ENCODE peak calls at places on chromosome 1, in ten cellular contexts. One of them, this sample, is unnamed.

GRCh38 chr1:54815086-54815876 is 14.2 kb upstream of the TTC22 start:
- DNase-seq in brain microvascular endothelial cell: no peak
- DNase-seq in psoas muscle: no peak
- DNase-seq in RWPE2: no peak
- DNase-seq in astrocyte: no peak
- DNase-seq in right lobe of liver: no peak
- DNase-seq in Peyer's patch: peak
- DNase-seq in sigmoid colon: no peak
- DNase-seq in GM12878: no peak
- DNase-seq in prostate gland: no peak
- DNase-seq in this sample: no peak

GRCh38 chr1:102941364-102941947 is 166.9 kb downstream of the COL11A1 start:
- DNase-seq in GM12878: no peak
- DNase-seq in sigmoid colon: no peak
- DNase-seq in RWPE2: no peak
- DNase-seq in psoas muscle: no peak
- DNase-seq in Peyer's patch: no peak
- DNase-seq in right lobe of liver: no peak
- DNase-seq in prostate gland: no peak
- DNase-seq in astrocyte: peak
- DNase-seq in brain microvascular endothelial cell: peak
- DNase-seq in this sample: no peak

GRCh38 chr1:67390041-67390887 is 39.9 kb downstream of the SERBP1 start:
- DNase-seq in sigmoid colon: no peak
- DNase-seq in Peyer's patch: no peak
- DNase-seq in brain microvascular endothelial cell: peak
- DNase-seq in prostate gland: no peak
- DNase-seq in psoas muscle: no peak
- DNase-seq in right lobe of liver: no peak
- DNase-seq in RWPE2: no peak
- DNase-seq in GM12878: no peak
- DNase-seq in astrocyte: peak
- DNase-seq in this sample: no peak

GRCh38 chr1:14957375-14957774 is 196.2 kb upstream of the TMEM51 start:
- DNase-seq in RWPE2: no peak
- DNase-seq in sigmoid colon: no peak
- DNase-seq in prostate gland: no peak
- DNase-seq in psoas muscle: no peak
- DNase-seq in Peyer's patch: no peak
- DNase-seq in astrocyte: no peak
- DNase-seq in GM12878: no peak
- DNase-seq in right lobe of liver: no peak
- DNase-seq in brain microvascular endothelial cell: no peak
- DNase-seq in this sample: no peak

GRCh38 chr1:9438431-9439073 is 100.7 kb upstream of the SLC25A33 start:
- DNase-seq in RWPE2: no peak
- DNase-seq in sigmoid colon: peak
- DNase-seq in GM12878: no peak
- DNase-seq in psoas muscle: peak
- DNase-seq in Peyer's patch: peak
- DNase-seq in astrocyte: peak
- DNase-seq in prostate gland: no peak
- DNase-seq in brain microvascular endothelial cell: peak
- DNase-seq in right lobe of liver: peak
- DNase-seq in this sample: no peak

GRCh38 chr1:185495017-185495416 is 178.0 kb upstream of the IVNS1ABP start:
- DNase-seq in right lobe of liver: no peak
- DNase-seq in RWPE2: no peak
- DNase-seq in GM12878: no peak
- DNase-seq in sigmoid colon: no peak
- DNase-seq in Peyer's patch: no peak
- DNase-seq in brain microvascular endothelial cell: no peak
- DNase-seq in prostate gland: no peak
- DNase-seq in astrocyte: no peak
- DNase-seq in psoas muscle: no peak
- DNase-seq in this sample: no peak

GRCh38 chr1:229253170-229253974 is 17.5 kb upstream of the RAB4A start:
- DNase-seq in right lobe of liver: no peak
- DNase-seq in RWPE2: no peak
- DNase-seq in psoas muscle: no peak
- DNase-seq in prostate gland: no peak
- DNase-seq in astrocyte: peak
- DNase-seq in sigmoid colon: no peak
- DNase-seq in GM12878: no peak
- DNase-seq in brain microvascular endothelial cell: no peak
- DNase-seq in Peyer's patch: peak
- DNase-seq in this sample: no peak

GRCh38 chr1:153957744-153958110 is 685 bp downstream of the CRTC2 start:
- DNase-seq in brain microvascular endothelial cell: no peak
- DNase-seq in right lobe of liver: no peak
- DNase-seq in prostate gland: no peak
- DNase-seq in astrocyte: peak
- DNase-seq in RWPE2: no peak
- DNase-seq in psoas muscle: no peak
- DNase-seq in Peyer's patch: peak
- DNase-seq in sigmoid colon: no peak
- DNase-seq in GM12878: no peak
- DNase-seq in this sample: no peak

GRCh38 chr1:95183952-95184351 is 50.1 kb upstream of the RWDD3 start:
- DNase-seq in astrocyte: no peak
- DNase-seq in RWPE2: no peak
- DNase-seq in psoas muscle: no peak
- DNase-seq in sigmoid colon: no peak
- DNase-seq in brain microvascular endothelial cell: no peak
- DNase-seq in prostate gland: no peak
- DNase-seq in right lobe of liver: no peak
- DNase-seq in GM12878: no peak
- DNase-seq in Peyer's patch: no peak
- DNase-seq in this sample: no peak

GRCh38 chr1:41791667-41792484 is 126.8 kb downstream of the HIVEP3 start:
- DNase-seq in Peyer's patch: no peak
- DNase-seq in right lobe of liver: no peak
- DNase-seq in psoas muscle: no peak
- DNase-seq in sigmoid colon: no peak
- DNase-seq in GM12878: no peak
- DNase-seq in RWPE2: no peak
- DNase-seq in prostate gland: no peak
- DNase-seq in brain microvascular endothelial cell: no peak
- DNase-seq in astrocyte: no peak
- DNase-seq in this sample: no peak

GRCh38 chr1:24154215-24154614 is 11.3 kb upstream of the IL22RA1 start:
- DNase-seq in psoas muscle: no peak
- DNase-seq in astrocyte: no peak
- DNase-seq in right lobe of liver: no peak
- DNase-seq in prostate gland: no peak
- DNase-seq in GM12878: no peak
- DNase-seq in sigmoid colon: no peak
- DNase-seq in RWPE2: no peak
- DNase-seq in brain microvascular endothelial cell: no peak
- DNase-seq in Peyer's patch: peak
- DNase-seq in this sample: no peak

GRCh38 chr1:69082312-69082711 is 485.4 kb upstream of the LRRC7 start:
- DNase-seq in GM12878: no peak
- DNase-seq in Peyer's patch: no peak
- DNase-seq in right lobe of liver: no peak
- DNase-seq in prostate gland: no peak
- DNase-seq in psoas muscle: no peak
- DNase-seq in astrocyte: no peak
- DNase-seq in RWPE2: no peak
- DNase-seq in sigmoid colon: no peak
- DNase-seq in brain microvascular endothelial cell: no peak
- DNase-seq in this sample: no peak

GRCh38 chr1:69077198-69077597 is 490.5 kb upstream of the LRRC7 start:
- DNase-seq in brain microvascular endothelial cell: no peak
- DNase-seq in psoas muscle: no peak
- DNase-seq in Peyer's patch: no peak
- DNase-seq in sigmoid colon: no peak
- DNase-seq in astrocyte: no peak
- DNase-seq in RWPE2: no peak
- DNase-seq in GM12878: no peak
- DNase-seq in prostate gland: no peak
- DNase-seq in right lobe of liver: no peak
- DNase-seq in this sample: no peak

GRCh38 chr1:69086148-69086547 is 481.6 kb upstream of the LRRC7 start:
- DNase-seq in Peyer's patch: no peak
- DNase-seq in GM12878: no peak
- DNase-seq in brain microvascular endothelial cell: no peak
- DNase-seq in RWPE2: no peak
- DNase-seq in right lobe of liver: no peak
- DNase-seq in prostate gland: no peak
- DNase-seq in astrocyte: no peak
- DNase-seq in psoas muscle: no peak
- DNase-seq in sigmoid colon: no peak
- DNase-seq in this sample: no peak

GRCh38 chr1:69077633-69078032 is 490.1 kb upstream of the LRRC7 start:
- DNase-seq in GM12878: no peak
- DNase-seq in brain microvascular endothelial cell: no peak
- DNase-seq in Peyer's patch: no peak
- DNase-seq in RWPE2: no peak
- DNase-seq in sigmoid colon: no peak
- DNase-seq in right lobe of liver: no peak
- DNase-seq in astrocyte: no peak
- DNase-seq in psoas muscle: no peak
- DNase-seq in prostate gland: no peak
- DNase-seq in this sample: no peak

DNA sequence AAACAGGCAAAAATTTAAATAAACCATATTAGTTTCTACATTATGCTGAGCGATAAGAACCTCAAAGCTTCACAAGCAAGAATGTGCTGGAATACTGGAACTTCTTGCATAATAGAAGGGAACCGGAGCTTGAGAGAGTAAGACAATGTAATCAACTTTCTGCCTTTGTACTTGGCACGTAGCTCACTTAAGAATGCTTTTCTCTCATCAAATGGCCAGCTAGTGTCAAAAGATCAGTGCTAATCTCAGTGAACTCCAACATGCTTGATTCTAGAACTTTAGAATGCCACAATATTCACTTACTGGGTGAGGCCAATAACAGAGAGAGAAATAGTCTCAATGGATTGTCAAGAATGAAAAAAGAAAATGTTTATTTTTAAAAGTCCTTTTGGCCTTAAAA is 486.1 kb upstream of the LRRC7 start:
- DNase-seq in brain microvascular endothelial cell: no peak
- DNase-seq in GM12878: no peak
- DNase-seq in psoas muscle: no peak
- DNase-seq in sigmoid colon: no peak
- DNase-seq in Peyer's patch: no peak
- DNase-seq in prostate gland: no peak
- DNase-seq in astrocyte: no peak
- DNase-seq in right lobe of liver: no peak
- DNase-seq in RWPE2: no peak
- DNase-seq in this sample: no peak
- H3K27ac ChIP-seq in brain microvascular endothelial cell: no peak
- H3K27ac ChIP-seq in GM12878: no peak
- H3K27ac ChIP-seq in psoas muscle: no peak
- H3K27ac ChIP-seq in sigmoid colon: no peak
- H3K27ac ChIP-seq in Peyer's patch: no peak
- H3K27ac ChIP-seq in prostate gland: no peak
- H3K27ac ChIP-seq in astrocyte: no peak
- H3K27ac ChIP-seq in right lobe of liver: no peak
- H3K27ac ChIP-seq in RWPE2: no peak
- H3K27ac ChIP-seq in this sample: no peak

DNA sequence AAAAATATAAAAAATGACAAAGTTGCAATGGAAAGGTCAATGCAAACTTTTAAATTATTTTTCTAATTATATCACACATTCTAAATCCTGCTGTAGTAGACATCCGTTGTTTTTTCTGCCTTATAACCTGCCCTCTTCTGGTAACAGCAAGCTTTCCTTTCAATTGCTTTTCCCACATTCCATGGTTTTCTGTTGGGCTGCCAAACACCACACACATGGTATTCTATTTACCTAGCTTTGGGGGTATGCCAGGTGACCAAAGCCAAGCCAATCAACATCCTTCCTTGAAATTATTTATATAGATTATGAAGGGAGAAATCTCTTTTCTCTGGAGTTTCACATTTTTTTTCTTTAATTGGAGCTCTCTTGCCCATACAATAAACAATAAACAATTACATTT is 3.4 kb upstream of the LAMC1 start:
- DNase-seq in brain microvascular endothelial cell: no peak
- DNase-seq in sigmoid colon: no peak
- DNase-seq in GM12878: no peak
- DNase-seq in astrocyte: peak
- DNase-seq in Peyer's patch: no peak
- DNase-seq in RWPE2: no peak
- DNase-seq in right lobe of liver: no peak
- DNase-seq in psoas muscle: no peak
- DNase-seq in prostate gland: peak
- DNase-seq in this sample: no peak
- TF ChIP-seq CTCF in brain microvascular endothelial cell: peak
- TF ChIP-seq CTCF in sigmoid colon: no peak
- TF ChIP-seq CTCF in GM12878: no peak
- TF ChIP-seq CTCF in astrocyte: peak
- TF ChIP-seq CTCF in Peyer's patch: no peak
- TF ChIP-seq CTCF in RWPE2: peak
- TF ChIP-seq CTCF in right lobe of liver: peak
- TF ChIP-seq CTCF in psoas muscle: no peak
- TF ChIP-seq CTCF in prostate gland: no peak
- TF ChIP-seq CTCF in this sample: no peak

GRCh38 chr1:157234705-157235273 is 96.6 kb upstream of the ETV3 start:
- DNase-seq in sigmoid colon: no peak
- DNase-seq in prostate gland: no peak
- DNase-seq in RWPE2: no peak
- DNase-seq in psoas muscle: no peak
- DNase-seq in astrocyte: no peak
- DNase-seq in right lobe of liver: no peak
- DNase-seq in Peyer's patch: no peak
- DNase-seq in brain microvascular endothelial cell: no peak
- DNase-seq in GM12878: no peak
- DNase-seq in this sample: no peak
- H3K27ac ChIP-seq in sigmoid colon: no peak
- H3K27ac ChIP-seq in prostate gland: no peak
- H3K27ac ChIP-seq in RWPE2: no peak
- H3K27ac ChIP-seq in psoas muscle: no peak
- H3K27ac ChIP-seq in astrocyte: no peak
- H3K27ac ChIP-seq in right lobe of liver: no peak
- H3K27ac ChIP-seq in Peyer's patch: no peak
- H3K27ac ChIP-seq in brain microvascular endothelial cell: no peak
- H3K27ac ChIP-seq in GM12878: no peak
- H3K27ac ChIP-seq in this sample: no peak

DNA sequence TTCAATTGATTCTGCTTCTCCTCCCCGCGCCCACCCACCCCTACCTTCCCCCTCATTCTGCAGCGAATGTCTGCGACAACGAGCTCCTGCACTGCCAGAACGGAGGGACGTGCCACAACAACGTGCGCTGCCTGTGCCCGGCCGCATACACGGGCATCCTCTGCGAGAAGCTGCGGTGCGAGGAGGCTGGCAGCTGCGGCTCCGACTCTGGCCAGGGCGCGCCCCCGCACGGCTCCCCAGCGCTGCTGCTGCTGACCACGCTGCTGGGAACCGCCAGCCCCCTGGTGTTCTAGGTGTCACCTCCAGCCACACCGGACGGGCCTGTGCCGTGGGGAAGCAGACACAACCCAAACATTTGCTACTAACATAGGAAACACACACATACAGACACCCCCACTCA is 339.7 kb downstream of the NTNG1 start:
- DNase-seq in right lobe of liver: peak
- DNase-seq in astrocyte: peak
- DNase-seq in prostate gland: no peak
- DNase-seq in psoas muscle: peak
- DNase-seq in RWPE2: no peak
- DNase-seq in Peyer's patch: peak
- DNase-seq in sigmoid colon: no peak
- DNase-seq in GM12878: no peak
- DNase-seq in brain microvascular endothelial cell: no peak
- DNase-seq in this sample: no peak
- TF ChIP-seq CTCF in right lobe of liver: no peak
- TF ChIP-seq CTCF in astrocyte: no peak
- TF ChIP-seq CTCF in prostate gland: no peak
- TF ChIP-seq CTCF in psoas muscle: no peak
- TF ChIP-seq CTCF in RWPE2: no peak
- TF ChIP-seq CTCF in Peyer's patch: no peak
- TF ChIP-seq CTCF in sigmoid colon: no peak
- TF ChIP-seq CTCF in GM12878: peak
- TF ChIP-seq CTCF in brain microvascular endothelial cell: peak
- TF ChIP-seq CTCF in this sample: no peak

This sample was measured in CD4-positive, alpha-beta T cell.